ENCODE peak calls at places on chromosomes 12 and 14, in five cellular contexts. One of them, this sample, is unnamed.

GRCh38 chr12:46652692-46653091 is 173.1 kb downstream of the SLC38A4 start:
- DNase-seq in H1: no peak
- DNase-seq in K562: no peak
- DNase-seq in SK-N-SH: no peak
- DNase-seq in GM12878: no peak
- DNase-seq in this sample: no peak

GRCh38 chr12:19764408-19764807 is 325.1 kb downstream of the AEBP2 start:
- DNase-seq in SK-N-SH: no peak
- DNase-seq in K562: no peak
- DNase-seq in GM12878: no peak
- DNase-seq in H1: no peak
- DNase-seq in this sample: no peak

GRCh38 chr14:61429316-61429715 is 107.9 kb downstream of the PRKCH start:
- DNase-seq in K562: no peak
- DNase-seq in GM12878: no peak
- DNase-seq in H1: no peak
- DNase-seq in SK-N-SH: no peak
- DNase-seq in this sample: no peak

GRCh38 chr12:57069522-57069921 is 9.1 kb downstream of the NEMP1 start:
- DNase-seq in H1: no peak
- DNase-seq in SK-N-SH: peak
- DNase-seq in GM12878: no peak
- DNase-seq in K562: peak
- DNase-seq in this sample: peak

GRCh38 chr14:75548544-75548943 is 26.3 kb downstream of the BATF start:
- DNase-seq in K562: no peak
- DNase-seq in H1: no peak
- DNase-seq in SK-N-SH: no peak
- DNase-seq in GM12878: no peak
- DNase-seq in this sample: no peak

GRCh38 chr14:77088219-77088618 is 9.8 kb upstream of the CIPC start:
- DNase-seq in H1: peak
- DNase-seq in K562: no peak
- DNase-seq in GM12878: no peak
- DNase-seq in SK-N-SH: no peak
- DNase-seq in this sample: no peak

GRCh38 chr12:96193725-96194571 is at the start of gene ELK3:
- DNase-seq in SK-N-SH: peak
- DNase-seq in K562: peak
- DNase-seq in H1: no peak
- DNase-seq in GM12878: no peak
- DNase-seq in this sample: peak

GRCh38 chr14:96888593-96888992 is 91.4 kb downstream of the VRK1 start:
- DNase-seq in SK-N-SH: no peak
- DNase-seq in K562: no peak
- DNase-seq in GM12878: no peak
- DNase-seq in H1: no peak
- DNase-seq in this sample: no peak

GRCh38 chr12:27682534-27682933 is 13.7 kb upstream of the REP15 start:
- DNase-seq in H1: no peak
- DNase-seq in GM12878: no peak
- DNase-seq in K562: no peak
- DNase-seq in SK-N-SH: no peak
- DNase-seq in this sample: no peak

GRCh38 chr14:23079716-23080115 is 15.2 kb downstream of the ACIN1 start:
- DNase-seq in H1: no peak
- DNase-seq in K562: no peak
- DNase-seq in SK-N-SH: no peak
- DNase-seq in GM12878: no peak
- DNase-seq in this sample: no peak

GRCh38 chr14:71488703-71489141 is 443.5 kb upstream of the RGS6 start:
- DNase-seq in K562: no peak
- DNase-seq in GM12878: no peak
- DNase-seq in SK-N-SH: no peak
- DNase-seq in H1: no peak
- DNase-seq in this sample: no peak

GRCh38 chr12:1796515-1797010 is 23.8 kb upstream of the LRTM2 start:
- DNase-seq in K562: no peak
- DNase-seq in SK-N-SH: no peak
- DNase-seq in H1: no peak
- DNase-seq in GM12878: no peak
- DNase-seq in this sample: no peak

GRCh38 chr12:31931796-31932715 is 27.2 kb upstream of the RESF1 start:
- DNase-seq in K562: no peak
- DNase-seq in SK-N-SH: no peak
- DNase-seq in GM12878: no peak
- DNase-seq in H1: no peak
- DNase-seq in this sample: no peak

GRCh38 chr12:88617352-88617751 is 37.1 kb upstream of the KITLG start:
- DNase-seq in H1: no peak
- DNase-seq in GM12878: no peak
- DNase-seq in K562: no peak
- DNase-seq in SK-N-SH: no peak
- DNase-seq in this sample: no peak

GRCh38 chr14:102928412-102929348 is 6.2 kb downstream of the AMN start:
- DNase-seq in K562: no peak
- DNase-seq in H1: no peak
- DNase-seq in GM12878: no peak
- DNase-seq in SK-N-SH: no peak
- DNase-seq in this sample: no peak

GRCh38 chr12:79782197-79782890 is 91.6 kb upstream of the PAWR start:
- DNase-seq in H1: no peak
- DNase-seq in K562: no peak
- DNase-seq in SK-N-SH: no peak
- DNase-seq in GM12878: no peak
- DNase-seq in this sample: no peak

GRCh38 chr12:127459166-127459565 is 807.8 kb upstream of the TMEM132C start:
- DNase-seq in GM12878: no peak
- DNase-seq in K562: no peak
- DNase-seq in H1: no peak
- DNase-seq in SK-N-SH: no peak
- DNase-seq in this sample: no peak

GRCh38 chr12:74537126-74537706 is 419 bp upstream of the ATXN7L3B start:
- DNase-seq in H1: no peak
- DNase-seq in GM12878: peak
- DNase-seq in SK-N-SH: peak
- DNase-seq in K562: peak
- DNase-seq in this sample: peak

GRCh38 chr12:52818376-52818775 is 4.5 kb upstream of the KRT4 start:
- DNase-seq in GM12878: no peak
- DNase-seq in H1: no peak
- DNase-seq in K562: no peak
- DNase-seq in SK-N-SH: no peak
- DNase-seq in this sample: no peak

GRCh38 chr12:98856897-98857540 is 211.9 kb downstream of the APAF1 start:
- DNase-seq in H1: peak
- DNase-seq in K562: no peak
- DNase-seq in SK-N-SH: no peak
- DNase-seq in GM12878: no peak
- DNase-seq in this sample: no peak

GRCh38 chr12:62466018-62466595 is 519 bp upstream of the MON2 start:
- DNase-seq in SK-N-SH: peak
- DNase-seq in K562: peak
- DNase-seq in GM12878: no peak
- DNase-seq in H1: no peak
- DNase-seq in this sample: peak

GRCh38 chr12:54329756-54330155 is 4.8 kb downstream of the COPZ1 start:
- DNase-seq in GM12878: no peak
- DNase-seq in K562: no peak
- DNase-seq in H1: peak
- DNase-seq in SK-N-SH: no peak
- DNase-seq in this sample: peak

GRCh38 chr12:28035483-28035882 is 63.0 kb upstream of the PTHLH start:
- DNase-seq in GM12878: no peak
- DNase-seq in SK-N-SH: no peak
- DNase-seq in H1: no peak
- DNase-seq in K562: peak
- DNase-seq in this sample: no peak

GRCh38 chr12:53231859-53232640 is at the start of gene RARG:
- DNase-seq in GM12878: no peak
- DNase-seq in SK-N-SH: peak
- DNase-seq in H1: no peak
- DNase-seq in K562: peak
- DNase-seq in this sample: no peak

GRCh38 chr14:25340882-25341281 is 290.9 kb upstream of the STXBP6 start:
- DNase-seq in GM12878: no peak
- DNase-seq in H1: no peak
- DNase-seq in K562: no peak
- DNase-seq in SK-N-SH: no peak
- DNase-seq in this sample: no peak

GRCh38 chr14:83960832-83961512 is 1569.0 kb upstream of the FLRT2 start:
- DNase-seq in SK-N-SH: no peak
- DNase-seq in H1: no peak
- DNase-seq in K562: no peak
- DNase-seq in GM12878: no peak
- DNase-seq in this sample: no peak

GRCh38 chr12:92593734-92594402 is 108.9 kb upstream of the PLEKHG7 start:
- DNase-seq in SK-N-SH: no peak
- DNase-seq in K562: no peak
- DNase-seq in H1: no peak
- DNase-seq in GM12878: peak
- DNase-seq in this sample: peak

GRCh38 chr14:69427596-69427995 is 29.1 kb downstream of the SLC39A9 start:
- DNase-seq in GM12878: no peak
- DNase-seq in K562: no peak
- DNase-seq in H1: no peak
- DNase-seq in SK-N-SH: no peak
- DNase-seq in this sample: no peak

GRCh38 chr12:4909734-4910501 is at the start of gene KCNA1:
- DNase-seq in H1: no peak
- DNase-seq in K562: no peak
- DNase-seq in SK-N-SH: peak
- DNase-seq in GM12878: no peak
- DNase-seq in this sample: no peak

GRCh38 chr14:74217672-74218448 is 21.4 kb upstream of the VSX2 start:
- DNase-seq in GM12878: no peak
- DNase-seq in SK-N-SH: peak
- DNase-seq in K562: peak
- DNase-seq in H1: peak
- DNase-seq in this sample: peak
- TF ChIP-seq YY1 in GM12878: peak
- TF ChIP-seq YY1 in SK-N-SH: no peak
- TF ChIP-seq YY1 in K562: no peak
- TF ChIP-seq YY1 in H1: peak
- TF ChIP-seq YY1 in this sample: no peak

DNA sequence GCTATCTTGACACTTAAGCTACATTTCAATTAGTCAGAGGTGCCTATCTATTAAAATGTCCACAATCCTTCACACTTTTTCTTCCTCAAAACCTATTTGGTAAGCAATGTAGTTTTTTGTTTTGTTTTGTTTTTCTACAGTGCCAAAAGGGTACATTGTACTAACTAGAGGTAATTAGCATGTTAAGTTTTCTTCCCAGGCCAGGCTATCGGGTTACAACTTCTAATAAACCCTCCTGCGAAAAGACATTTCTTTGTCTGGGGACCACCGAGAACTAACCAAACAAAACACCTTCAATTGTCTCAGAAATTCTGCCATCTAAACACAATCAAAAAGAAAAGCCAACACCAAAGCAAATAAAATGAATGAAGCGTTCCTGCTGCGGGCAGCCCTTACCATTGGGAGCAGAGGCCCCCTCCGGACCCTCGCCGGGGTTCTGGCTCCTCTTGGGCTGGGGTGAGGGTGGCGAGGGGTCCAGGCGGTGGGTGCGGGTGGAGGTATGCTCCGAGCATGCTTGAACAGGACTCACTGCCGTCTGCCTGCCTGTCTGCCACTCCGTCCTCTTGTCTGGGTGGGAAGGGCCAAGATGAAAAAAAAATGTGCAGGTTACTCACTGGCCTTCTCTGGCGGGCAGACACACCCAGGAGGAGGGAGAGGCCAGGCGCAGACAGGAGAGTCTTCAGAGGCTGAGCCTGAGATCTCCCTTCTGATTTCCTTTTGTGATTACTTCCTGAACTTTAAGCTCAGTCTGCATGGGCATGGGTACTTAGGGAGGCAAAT is 76.3 kb downstream of the STON2 start:
- DNase-seq in K562: no peak
- DNase-seq in SK-N-SH: no peak
- DNase-seq in GM12878: no peak
- DNase-seq in H1: peak
- DNase-seq in this sample: no peak
- TF ChIP-seq GABPA in K562: no peak
- TF ChIP-seq GABPA in SK-N-SH: no peak
- TF ChIP-seq GABPA in GM12878: no peak
- TF ChIP-seq GABPA in H1: no peak
- TF ChIP-seq GABPA in this sample: no peak

DNA sequence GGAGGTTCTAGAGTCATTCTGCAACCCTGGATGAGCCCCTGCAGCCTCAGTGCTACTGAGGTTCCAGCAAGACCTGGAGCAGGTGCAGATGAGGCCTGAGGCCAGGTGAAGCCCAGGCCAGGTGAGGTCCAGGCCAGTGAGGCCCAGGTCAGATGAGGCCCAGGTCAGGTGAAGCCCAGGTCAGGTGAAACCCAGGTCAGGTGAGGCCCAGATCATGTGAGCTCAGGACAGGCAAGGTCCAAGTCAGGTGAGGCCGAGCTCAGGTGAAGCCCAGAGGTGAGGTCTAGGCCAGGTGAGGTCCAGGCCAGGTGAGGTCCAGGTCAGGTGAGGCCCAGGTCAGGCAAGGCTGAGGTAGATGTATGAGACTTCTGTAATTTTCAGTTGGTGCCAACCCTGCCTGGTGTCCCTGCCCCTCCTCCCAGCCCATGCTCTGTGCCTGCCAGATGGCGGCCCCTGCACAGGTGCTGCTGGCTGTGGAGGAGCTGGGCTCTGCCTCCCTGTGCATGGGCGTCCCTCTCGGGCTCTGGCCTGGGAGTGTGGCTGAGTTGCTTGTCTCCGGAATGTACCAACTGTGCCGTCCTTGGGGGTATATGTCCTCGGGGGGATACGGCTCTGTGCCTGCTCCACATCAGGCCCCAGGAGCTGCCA is 388.5 kb downstream of the TMEM121 start:
- DNase-seq in K562: no peak
- DNase-seq in H1: no peak
- DNase-seq in GM12878: no peak
- DNase-seq in SK-N-SH: no peak
- DNase-seq in this sample: no peak
- TF ChIP-seq CHD2 in K562: no peak
- TF ChIP-seq CHD2 in H1: no peak
- TF ChIP-seq CHD2 in GM12878: no peak
- TF ChIP-seq CHD2 in SK-N-SH: no peak
- TF ChIP-seq CHD2 in this sample: no peak

GRCh38 chr14:59483360-59483759 is 848 bp downstream of the L3HYPDH start:
- DNase-seq in K562: peak
- DNase-seq in SK-N-SH: no peak
- DNase-seq in H1: no peak
- DNase-seq in GM12878: no peak
- DNase-seq in this sample: no peak
- TF ChIP-seq YY1 in K562: no peak
- TF ChIP-seq YY1 in SK-N-SH: no peak
- TF ChIP-seq YY1 in H1: no peak
- TF ChIP-seq YY1 in GM12878: no peak
- TF ChIP-seq YY1 in this sample: no peak